ENCODE peak calls at places on chromosomes 7 and 10, in four cellular contexts. P, L, B and K are unnamed samples.

GRCh38 chr10:5665380-5666323 is 743 bp downstream of the ASB13 start:
- DNase-seq in P (no peak), B (peak), L (peak), K (peak)

GRCh38 chr7:98116656-98117461 is 10.2 kb downstream of the LMTK2 start:
- DNase-seq in B (no peak), P (no peak), L (peak), K (no peak)

GRCh38 chr10:95847007-95847406 is 60.8 kb upstream of the CC2D2B start:
- DNase-seq in B (no peak), L (no peak), P (no peak), K (no peak)

GRCh38 chr7:8305104-8305503 is 43.1 kb upstream of the ICA1 start:
- DNase-seq in B (no peak), L (no peak), P (no peak), K (no peak)

GRCh38 chr7:131244259-131244852 is 83.3 kb upstream of the MKLN1 start:
- DNase-seq in L (peak), B (peak), P (no peak), K (no peak)

GRCh38 chr7:155943251-155943899 is 131.1 kb upstream of the SHH start:
- DNase-seq in B (no peak), P (no peak), L (no peak), K (no peak)

GRCh38 chr10:114195079-114195478 is 15.9 kb downstream of the TDRD1 start:
- DNase-seq in B (no peak), P (no peak), L (no peak), K (no peak)

GRCh38 chr7:25759748-25760147 is 392.2 kb upstream of the NFE2L3 start:
- DNase-seq in B (no peak), L (no peak), P (no peak), K (peak)

GRCh38 chr10:36676321-36677169 is 448.9 kb upstream of the ANKRD30A start:
- DNase-seq in B (no peak), L (no peak), P (no peak), K (no peak)

GRCh38 chr7:23938937-23939552 is 229.0 kb downstream of the STK31 start:
- DNase-seq in P (no peak), L (peak), B (peak), K (peak)

GRCh38 chr7:130927062-130927461 is 193.1 kb upstream of the KLF14 start:
- DNase-seq in P (no peak), B (no peak), L (no peak), K (no peak)

GRCh38 chr10:13830385-13830784 is 243.6 kb downstream of the PRPF18 start:
- DNase-seq in B (no peak), L (no peak), P (no peak), K (peak)

GRCh38 chr10:28434063-28434462 is 98.9 kb upstream of the WAC start:
- DNase-seq in B (no peak), P (no peak), L (no peak), K (no peak)

GRCh38 chr10:28429045-28429444 is 103.9 kb upstream of the WAC start:
- DNase-seq in B (no peak), P (no peak), L (no peak), K (no peak)

GRCh38 chr10:28431139-28431538 is 101.8 kb upstream of the WAC start:
- DNase-seq in B (no peak), P (no peak), L (no peak), K (peak)

GRCh38 chr10:28429573-28430216 is 103.2 kb upstream of the WAC start:
- DNase-seq in P (no peak), B (peak), L (peak), K (no peak)

DNA sequence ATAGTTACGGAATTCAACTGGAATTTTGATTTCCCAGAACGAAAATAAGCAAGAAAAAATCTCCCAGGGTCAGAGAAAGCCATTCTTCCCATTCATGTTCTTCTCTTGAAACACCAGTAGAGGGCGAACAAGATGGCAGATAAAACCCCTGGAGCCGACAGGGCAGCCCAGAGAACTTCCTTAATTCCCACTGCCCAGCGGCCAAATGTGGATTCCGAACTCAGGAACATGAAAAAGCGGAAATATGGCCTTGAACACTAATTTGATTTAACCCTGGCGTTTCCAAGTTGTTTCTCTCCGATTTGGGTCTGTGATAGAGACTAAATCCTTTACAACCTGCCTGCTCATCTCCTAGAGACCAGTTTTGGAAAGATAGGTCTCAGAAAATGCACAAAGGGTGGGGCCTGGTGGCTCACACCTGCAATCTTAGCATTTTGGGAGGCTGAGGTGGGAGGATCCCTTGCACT is 100.7 kb upstream of the WAC start:
- DNase-seq in P (no peak), B (peak), L (peak), K (peak)
- TF ChIP-seq TCF7 in P (no peak), B (no peak), L (no peak), K (no peak)

GRCh38 chr10:8563478-8563877 is 509.0 kb downstream of the GATA3 start:
- DNase-seq in L (no peak), P (no peak), B (no peak), K (no peak)
- TF ChIP-seq NR2C2 in L (no peak), P (no peak), B (no peak), K (no peak)

GRCh38 chr7:150715293-150715692 is 1.1 kb upstream of the GIMAP1 start:
- DNase-seq in P (no peak), L (no peak), B (no peak), K (no peak)
- TF ChIP-seq ATF3 in P (no peak), L (no peak), B (no peak), K (no peak)

GRCh38 chr10:116597543-116597942 is 6.8 kb downstream of the PNLIPRP1 start:
- DNase-seq in P (no peak), L (no peak), B (no peak), K (no peak)

GRCh38 chr10:116594525-116595035 is 3.8 kb downstream of the PNLIPRP1 start:
- DNase-seq in L (no peak), B (no peak), P (no peak), K (no peak)

GRCh38 chr10:116596062-116596461 is 5.3 kb downstream of the PNLIPRP1 start:
- DNase-seq in P (no peak), B (no peak), L (no peak), K (no peak)

GRCh38 chr10:116599991-116600390 is 9.2 kb downstream of the PNLIPRP1 start:
- DNase-seq in B (no peak), P (no peak), L (no peak), K (no peak)

DNA sequence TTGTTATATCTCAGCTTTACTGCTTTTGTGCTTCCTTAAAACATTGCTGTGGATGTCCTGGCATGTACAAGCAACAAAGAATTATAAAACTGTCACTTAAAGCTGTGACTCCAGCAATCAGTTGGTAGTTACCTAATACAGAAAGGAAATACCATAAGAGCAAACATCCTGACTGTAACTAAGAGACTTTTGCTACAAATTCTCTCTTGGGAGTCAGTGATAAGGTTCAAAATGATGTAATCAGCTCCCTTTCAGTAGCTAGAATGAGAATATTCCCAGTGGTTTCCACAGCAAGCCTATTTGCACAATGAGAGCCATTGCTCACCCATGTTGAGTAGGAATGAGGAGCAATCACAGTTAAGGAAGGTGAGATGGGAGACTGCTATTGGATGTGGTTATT is 7.6 kb downstream of the PNLIPRP1 start:
- DNase-seq in B (no peak), L (no peak), P (no peak), K (no peak)
- TF ChIP-seq TCF7 in B (no peak), L (no peak), P (no peak), K (no peak)

DNA sequence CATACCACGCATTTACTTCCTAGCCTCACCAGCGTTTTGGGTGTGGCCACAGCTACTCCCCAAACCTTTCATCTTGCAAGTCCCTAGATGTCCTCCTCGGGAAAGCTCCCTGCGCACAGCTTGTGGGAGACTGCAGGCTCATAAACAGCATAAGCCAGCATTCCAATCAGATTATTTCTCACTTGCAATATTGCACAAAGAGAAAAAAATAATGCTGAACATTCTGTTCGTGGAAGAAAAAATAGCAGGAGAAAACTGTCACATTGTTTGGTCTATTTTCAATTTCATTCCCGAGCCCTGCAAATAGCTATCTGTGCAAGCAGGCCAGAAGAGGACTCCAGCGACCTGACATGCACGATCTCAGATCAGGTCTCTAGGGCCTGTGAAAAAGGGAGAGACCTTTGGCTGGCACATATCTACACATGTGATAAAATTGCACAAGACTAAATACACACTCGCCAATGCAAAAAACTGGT is 175.6 kb downstream of the PLXNA4 start:
- DNase-seq in P (no peak), L (no peak), B (no peak), K (no peak)
- TF ChIP-seq NR2C2 in P (no peak), L (no peak), B (no peak), K (no peak)

GRCh38 chr7:81415181-81415580 is 354.7 kb downstream of the HGF start:
- DNase-seq in B (no peak), L (no peak), P (no peak), K (no peak)
- TF ChIP-seq ATF3 in B (no peak), L (no peak), P (no peak), K (no peak)

DNA sequence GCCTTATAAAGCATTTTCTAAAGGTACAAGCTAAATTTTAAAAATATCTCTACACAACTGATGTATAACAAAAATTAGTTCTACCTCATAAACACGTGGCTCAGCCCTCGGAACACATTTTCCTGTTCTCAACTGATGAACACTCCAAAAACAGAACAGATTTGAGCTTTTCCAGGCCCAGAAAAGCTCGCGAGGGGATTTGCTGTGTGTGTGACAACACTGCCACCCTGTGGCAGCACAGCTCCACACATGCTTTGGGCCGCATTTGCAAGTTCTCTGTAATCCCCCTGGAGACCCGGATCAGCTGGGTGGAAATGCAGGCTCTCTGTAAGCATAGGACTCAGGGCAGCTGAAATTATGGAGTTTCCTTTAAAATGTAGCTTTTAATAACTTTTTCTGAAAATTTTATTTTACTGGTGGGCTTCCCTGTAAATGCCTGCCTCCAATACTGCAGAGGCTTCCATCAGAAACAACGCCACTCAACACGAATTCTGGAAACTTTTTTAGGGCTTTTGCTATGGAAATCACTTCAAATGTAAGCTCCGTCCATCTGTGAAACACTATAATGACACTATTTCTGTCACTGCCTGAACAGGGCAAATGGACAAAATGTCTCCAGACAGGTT is 155.5 kb downstream of the COBL start:
- DNase-seq in B (peak), L (peak), P (no peak), K (peak)
- TF ChIP-seq TCF7 in B (no peak), L (no peak), P (no peak), K (no peak)